ENCODE peak calls at places on chromosomes 1 and 21, in eight cellular contexts. G is COR-L47; V is nucleus accumbens; F is left ventricle myocardium inferior; Z is fibroblast of mammary gland; R is stimulated activated CD4-positive, alpha-beta T cell treated with anti-CD3 and anti-CD28 coated beads, TNF-alpha, amount 100 ng/mL, for 1 hour; S is activated T-cell treated with anti-CD3 and anti-CD28 coated beads for 1 hour; J is transverse colon. N is an unnamed sample.

GRCh38 chr1:2860476-2861142 is 59.1 kb upstream of the TTC34 start:
- DNase-seq in V (no peak), J (no peak), S (no peak), R (no peak), Z (no peak), F (no peak), G (no peak), N (no peak)

GRCh38 chr1:98260839-98261238 is 340.0 kb upstream of the DPYD start:
- DNase-seq in V (no peak), J (no peak), Z (no peak), F (no peak), S (no peak), G (no peak), R (no peak), N (no peak)

GRCh38 chr1:92804721-92805169 is 19.8 kb upstream of the EVI5 start:
- DNase-seq in R (no peak), V (peak; percentile 45), Z (peak; percentile 87), F (peak; percentile 63), J (peak; percentile 79), G (no peak), S (no peak), N (peak; percentile 12)

GRCh38 chr1:245715291-245715701 is 560.5 kb downstream of the KIF26B start:
- DNase-seq in R (no peak), J (no peak), Z (peak; percentile 25), F (no peak), G (no peak), S (no peak), V (no peak), N (no peak)

GRCh38 chr1:119631433-119632102 is 16.5 kb downstream of the ZNF697 start:
- DNase-seq in J (peak; percentile 84), S (no peak), R (no peak), Z (peak; percentile 96), F (peak; percentile 94), V (peak; percentile 55), G (peak; percentile 80), N (no peak)

GRCh38 chr1:109488201-109488600 is 4.5 kb downstream of the ATXN7L2 start:
- DNase-seq in G (no peak), F (no peak), R (no peak), J (no peak), Z (peak; percentile 16), V (no peak), S (no peak), N (no peak)

GRCh38 chr1:43590389-43590788 is 59.6 kb upstream of the KDM4A start:
- DNase-seq in F (no peak), G (no peak), Z (no peak), V (no peak), R (no peak), J (no peak), S (no peak), N (no peak)

GRCh38 chr1:207050428-207050767 is 610 bp downstream of the YOD1 start:
- DNase-seq in R (peak; percentile 16), G (no peak), V (no peak), S (no peak), J (no peak), F (no peak), Z (no peak), N (no peak)

GRCh38 chr1:186374313-186375151 is 521 bp downstream of the TPR start:
- DNase-seq in F (peak; percentile 23), J (peak; percentile 34), S (no peak), G (peak; percentile 32), R (no peak), V (no peak), Z (peak; percentile 38), N (peak; percentile 29)

GRCh38 chr1:94315552-94316116 is 78.2 kb upstream of the ARHGAP29 start:
- DNase-seq in R (no peak), V (no peak), Z (no peak), G (no peak), F (no peak), S (no peak), J (no peak), N (no peak)

GRCh38 chr21:19832551-19832950 is 1165.7 kb upstream of the NCAM2 start:
- DNase-seq in S (no peak), R (no peak), V (no peak), F (no peak), J (no peak), G (no peak), Z (no peak), N (no peak)

GRCh38 chr1:184386271-184387068 is at the start of gene C1orf21:
- DNase-seq in S (peak; percentile 36), V (peak; percentile 84), G (peak; percentile 93), F (peak; percentile 94), Z (peak; percentile 73), R (peak; percentile 46), J (peak; percentile 92), N (peak; percentile 88)

GRCh38 chr1:81118550-81118949 is 682.2 kb upstream of the ADGRL2 start:
- DNase-seq in Z (no peak), J (no peak), G (no peak), V (no peak), S (no peak), R (no peak), F (no peak), N (no peak)

GRCh38 chr1:164801791-164802572 is 243.0 kb downstream of the PBX1 start:
- DNase-seq in Z (no peak), F (no peak), J (no peak), R (no peak), G (no peak), S (no peak), V (no peak), N (no peak)

GRCh38 chr1:43847290-43847689 is 86.3 kb upstream of the ARTN start:
- DNase-seq in S (no peak), G (no peak), V (no peak), J (no peak), R (no peak), Z (no peak), F (no peak), N (no peak)

GRCh38 chr1:17192394-17193221 is 12.3 kb upstream of the PADI1 start:
- DNase-seq in S (no peak), R (no peak), G (no peak), F (no peak), J (no peak), V (no peak), Z (no peak), N (no peak)

GRCh38 chr1:152735648-152736047 is 22.2 kb upstream of the KPRP start:
- DNase-seq in S (no peak), V (no peak), R (no peak), J (no peak), G (no peak), Z (no peak), F (no peak), N (no peak)

N was measured in NCI-H774.